ENCODE peak calls at places on chromosomes 11 and 22, in five cellular contexts. B, P, Y, M and L are unnamed samples.

GRCh38 chr11:1992111-1992510 is 5.5 kb downstream of the H19 start:
- DNase-seq in B (no peak), P (peak), Y (no peak), M (no peak), L (no peak)

GRCh38 chr11:10328314-10329090 is 23.6 kb downstream of the ADM start:
- DNase-seq in B (no peak), P (no peak), Y (no peak), M (no peak), L (no peak)

GRCh38 chr11:131486100-131486499 is 115.7 kb downstream of the NTM start:
- DNase-seq in B (no peak), P (no peak), Y (no peak), M (no peak), L (no peak)

GRCh38 chr11:45804806-45805304 is at the start of gene SLC35C1:
- DNase-seq in B (peak), P (peak), Y (peak), M (peak), L (peak)

GRCh38 chr22:32985899-32986772 is 72.0 kb downstream of the SYN3 start:
- DNase-seq in B (peak), P (peak), Y (no peak), M (peak), L (no peak)

GRCh38 chr11:8830641-8831040 is 80.3 kb upstream of the AKIP1 start:
- DNase-seq in B (no peak), P (no peak), Y (no peak), M (no peak), L (no peak)

GRCh38 chr11:69471329-69472052 is 10.0 kb upstream of the LINC01488 start:
- DNase-seq in B (no peak), P (no peak), Y (no peak), M (no peak), L (no peak)

GRCh38 chr11:131198646-131199285 is 171.6 kb upstream of the NTM start:
- DNase-seq in B (no peak), P (no peak), Y (no peak), M (no peak), L (no peak)

GRCh38 chr22:18966748-18967147 is 30.7 kb upstream of the PRODH start:
- DNase-seq in B (no peak), P (no peak), Y (no peak), M (no peak), L (no peak)

GRCh38 chr11:76636826-76637460 is 33.6 kb downstream of the LRRC32 start:
- DNase-seq in B (peak), P (peak), Y (no peak), M (no peak), L (no peak)

GRCh38 chr22:46293591-46294260 is 2.9 kb upstream of the GTSE1 start:
- DNase-seq in B (no peak), P (no peak), Y (no peak), M (peak), L (no peak)